ENCODE peak calls at places on chromosome 2, in ten cellular contexts. One of them, this sample, is unnamed.

GRCh38 chr2:147538848-147539247 is 306.0 kb upstream of the ACVR2A start:
- DNase-seq in HCT116: no peak
- DNase-seq in GM23338: no peak
- DNase-seq in HFFc6: no peak
- DNase-seq in activated T-cell treated with anti-CD3 and anti-CD28 coated beads for 1 hour: no peak
- DNase-seq in A549: no peak
- DNase-seq in small intestine: no peak
- DNase-seq in anterior cingulate cortex: no peak
- DNase-seq in type B pancreatic cell: no peak
- DNase-seq in EL: no peak
- DNase-seq in this sample: no peak

GRCh38 chr2:120399889-120400240 is 53.9 kb downstream of the INHBB start:
- DNase-seq in HCT116: no peak
- DNase-seq in GM23338: no peak
- DNase-seq in HFFc6: no peak
- DNase-seq in activated T-cell treated with anti-CD3 and anti-CD28 coated beads for 1 hour: no peak
- DNase-seq in A549: no peak
- DNase-seq in small intestine: no peak
- DNase-seq in anterior cingulate cortex: no peak
- DNase-seq in type B pancreatic cell: no peak
- DNase-seq in EL: no peak
- DNase-seq in this sample: no peak

GRCh38 chr2:675051-675450 is 2.2 kb downstream of the TMEM18 start:
- DNase-seq in HCT116: no peak
- DNase-seq in GM23338: no peak
- DNase-seq in HFFc6: no peak
- DNase-seq in activated T-cell treated with anti-CD3 and anti-CD28 coated beads for 1 hour: no peak
- DNase-seq in A549: no peak
- DNase-seq in small intestine: no peak
- DNase-seq in anterior cingulate cortex: no peak
- DNase-seq in type B pancreatic cell: no peak
- DNase-seq in EL: no peak
- DNase-seq in this sample: no peak

GRCh38 chr2:100940766-100941645 is 61.1 kb upstream of the RPL31 start:
- DNase-seq in HCT116: no peak
- DNase-seq in GM23338: no peak
- DNase-seq in HFFc6: no peak
- DNase-seq in activated T-cell treated with anti-CD3 and anti-CD28 coated beads for 1 hour: no peak
- DNase-seq in A549: no peak
- DNase-seq in small intestine: peak; percentile 84
- DNase-seq in anterior cingulate cortex: no peak
- DNase-seq in type B pancreatic cell: no peak
- DNase-seq in EL: no peak
- DNase-seq in this sample: no peak

GRCh38 chr2:241417626-241418025 is 61.5 kb downstream of the FARP2 start:
- DNase-seq in HCT116: no peak
- DNase-seq in GM23338: no peak
- DNase-seq in HFFc6: no peak
- DNase-seq in activated T-cell treated with anti-CD3 and anti-CD28 coated beads for 1 hour: no peak
- DNase-seq in A549: no peak
- DNase-seq in small intestine: no peak
- DNase-seq in anterior cingulate cortex: no peak
- DNase-seq in type B pancreatic cell: no peak
- DNase-seq in EL: no peak
- DNase-seq in this sample: no peak

GRCh38 chr2:43127208-43127940 is 99.0 kb downstream of the ZFP36L2 start:
- DNase-seq in HCT116: peak; percentile 33
- DNase-seq in GM23338: peak; percentile 93
- DNase-seq in HFFc6: no peak
- DNase-seq in activated T-cell treated with anti-CD3 and anti-CD28 coated beads for 1 hour: peak; percentile 92
- DNase-seq in A549: peak; percentile 72
- DNase-seq in small intestine: peak; percentile 67
- DNase-seq in anterior cingulate cortex: no peak
- DNase-seq in type B pancreatic cell: no peak
- DNase-seq in EL: peak; percentile 34
- DNase-seq in this sample: no peak

GRCh38 chr2:39119732-39120520 is 925 bp downstream of the SOS1 start:
- DNase-seq in HCT116: no peak
- DNase-seq in GM23338: peak; percentile 61
- DNase-seq in HFFc6: peak; percentile 54
- DNase-seq in activated T-cell treated with anti-CD3 and anti-CD28 coated beads for 1 hour: peak; percentile 52
- DNase-seq in A549: peak; percentile 58
- DNase-seq in small intestine: peak; percentile 58
- DNase-seq in anterior cingulate cortex: no peak
- DNase-seq in type B pancreatic cell: peak; percentile 77
- DNase-seq in EL: peak; percentile 62
- DNase-seq in this sample: no peak

GRCh38 chr2:74525717-74526648 is at the start of gene DQX1:
- DNase-seq in HCT116: no peak
- DNase-seq in GM23338: peak; percentile 85
- DNase-seq in HFFc6: no peak
- DNase-seq in activated T-cell treated with anti-CD3 and anti-CD28 coated beads for 1 hour: no peak
- DNase-seq in A549: peak; percentile 77
- DNase-seq in small intestine: peak; percentile 99
- DNase-seq in anterior cingulate cortex: no peak
- DNase-seq in type B pancreatic cell: no peak
- DNase-seq in EL: peak; percentile 36
- DNase-seq in this sample: no peak

GRCh38 chr2:27489118-27489497 is 435 bp downstream of the IFT172 start:
- DNase-seq in HCT116: peak; percentile 1
- DNase-seq in GM23338: peak; percentile 20
- DNase-seq in HFFc6: no peak
- DNase-seq in activated T-cell treated with anti-CD3 and anti-CD28 coated beads for 1 hour: no peak
- DNase-seq in A549: peak; percentile 46
- DNase-seq in small intestine: no peak
- DNase-seq in anterior cingulate cortex: no peak
- DNase-seq in type B pancreatic cell: no peak
- DNase-seq in EL: peak; percentile 23
- DNase-seq in this sample: no peak

GRCh38 chr2:236859896-236860295 is 225.8 kb upstream of the COPS8 start:
- DNase-seq in HCT116: no peak
- DNase-seq in GM23338: peak; percentile 25
- DNase-seq in HFFc6: no peak
- DNase-seq in activated T-cell treated with anti-CD3 and anti-CD28 coated beads for 1 hour: no peak
- DNase-seq in A549: no peak
- DNase-seq in small intestine: no peak
- DNase-seq in anterior cingulate cortex: no peak
- DNase-seq in type B pancreatic cell: peak; percentile 48
- DNase-seq in EL: no peak
- DNase-seq in this sample: no peak

GRCh38 chr2:115529627-115530026 is 1087.2 kb downstream of the DPP10 start:
- DNase-seq in HCT116: no peak
- DNase-seq in GM23338: no peak
- DNase-seq in HFFc6: no peak
- DNase-seq in activated T-cell treated with anti-CD3 and anti-CD28 coated beads for 1 hour: no peak
- DNase-seq in A549: no peak
- DNase-seq in small intestine: no peak
- DNase-seq in anterior cingulate cortex: no peak
- DNase-seq in type B pancreatic cell: no peak
- DNase-seq in EL: no peak
- DNase-seq in this sample: no peak

GRCh38 chr2:133344864-133345263 is 223.4 kb downstream of the NCKAP5 start:
- DNase-seq in HCT116: no peak
- DNase-seq in GM23338: no peak
- DNase-seq in HFFc6: no peak
- DNase-seq in activated T-cell treated with anti-CD3 and anti-CD28 coated beads for 1 hour: no peak
- DNase-seq in A549: no peak
- DNase-seq in small intestine: peak; percentile 33
- DNase-seq in anterior cingulate cortex: no peak
- DNase-seq in type B pancreatic cell: no peak
- DNase-seq in EL: no peak
- DNase-seq in this sample: no peak

GRCh38 chr2:143955416-143956075 is 564.4 kb downstream of the ZEB2 start:
- DNase-seq in HCT116: no peak
- DNase-seq in GM23338: no peak
- DNase-seq in HFFc6: peak; percentile 57
- DNase-seq in activated T-cell treated with anti-CD3 and anti-CD28 coated beads for 1 hour: no peak
- DNase-seq in A549: no peak
- DNase-seq in small intestine: no peak
- DNase-seq in anterior cingulate cortex: no peak
- DNase-seq in type B pancreatic cell: no peak
- DNase-seq in EL: peak; percentile 86
- DNase-seq in this sample: no peak

GRCh38 chr2:232645061-232645460 is 11.7 kb downstream of the EFHD1 start:
- DNase-seq in HCT116: no peak
- DNase-seq in GM23338: no peak
- DNase-seq in HFFc6: no peak
- DNase-seq in activated T-cell treated with anti-CD3 and anti-CD28 coated beads for 1 hour: no peak
- DNase-seq in A549: no peak
- DNase-seq in small intestine: no peak
- DNase-seq in anterior cingulate cortex: no peak
- DNase-seq in type B pancreatic cell: no peak
- DNase-seq in EL: no peak
- DNase-seq in this sample: no peak

GRCh38 chr2:148754864-148755263 is 110.3 kb downstream of the EPC2 start:
- DNase-seq in HCT116: no peak
- DNase-seq in GM23338: no peak
- DNase-seq in HFFc6: no peak
- DNase-seq in activated T-cell treated with anti-CD3 and anti-CD28 coated beads for 1 hour: no peak
- DNase-seq in A549: no peak
- DNase-seq in small intestine: no peak
- DNase-seq in anterior cingulate cortex: no peak
- DNase-seq in type B pancreatic cell: no peak
- DNase-seq in EL: no peak
- DNase-seq in this sample: no peak

GRCh38 chr2:85718006-85718391 is 23.8 kb downstream of the GNLY start:
- DNase-seq in HCT116: no peak
- DNase-seq in GM23338: no peak
- DNase-seq in HFFc6: no peak
- DNase-seq in activated T-cell treated with anti-CD3 and anti-CD28 coated beads for 1 hour: no peak
- DNase-seq in A549: no peak
- DNase-seq in small intestine: no peak
- DNase-seq in anterior cingulate cortex: no peak
- DNase-seq in type B pancreatic cell: no peak
- DNase-seq in EL: no peak
- DNase-seq in this sample: no peak

GRCh38 chr2:101188683-101189405 is 37.7 kb upstream of the TBC1D8 start:
- DNase-seq in HCT116: peak; percentile 21
- DNase-seq in GM23338: peak; percentile 89
- DNase-seq in HFFc6: peak; percentile 37
- DNase-seq in activated T-cell treated with anti-CD3 and anti-CD28 coated beads for 1 hour: no peak
- DNase-seq in A549: peak; percentile 48
- DNase-seq in small intestine: peak; percentile 30
- DNase-seq in anterior cingulate cortex: no peak
- DNase-seq in type B pancreatic cell: no peak
- DNase-seq in EL: peak; percentile 58
- DNase-seq in this sample: no peak

GRCh38 chr2:240932001-240932723 is 26.0 kb downstream of the CROCC2 start:
- DNase-seq in HCT116: no peak
- DNase-seq in GM23338: no peak
- DNase-seq in HFFc6: no peak
- DNase-seq in activated T-cell treated with anti-CD3 and anti-CD28 coated beads for 1 hour: no peak
- DNase-seq in A549: no peak
- DNase-seq in small intestine: no peak
- DNase-seq in anterior cingulate cortex: no peak
- DNase-seq in type B pancreatic cell: no peak
- DNase-seq in EL: no peak
- DNase-seq in this sample: no peak

GRCh38 chr2:206989306-206989705 is 50.0 kb downstream of the CPO start:
- DNase-seq in HCT116: peak; percentile 43
- DNase-seq in GM23338: peak; percentile 72
- DNase-seq in HFFc6: no peak
- DNase-seq in activated T-cell treated with anti-CD3 and anti-CD28 coated beads for 1 hour: no peak
- DNase-seq in A549: peak; percentile 39
- DNase-seq in small intestine: peak; percentile 62
- DNase-seq in anterior cingulate cortex: no peak
- DNase-seq in type B pancreatic cell: no peak
- DNase-seq in EL: peak; percentile 22
- DNase-seq in this sample: no peak

GRCh38 chr2:115549731-115550130 is 1107.3 kb downstream of the DPP10 start:
- DNase-seq in HCT116: no peak
- DNase-seq in GM23338: no peak
- DNase-seq in HFFc6: no peak
- DNase-seq in activated T-cell treated with anti-CD3 and anti-CD28 coated beads for 1 hour: no peak
- DNase-seq in A549: no peak
- DNase-seq in small intestine: no peak
- DNase-seq in anterior cingulate cortex: no peak
- DNase-seq in type B pancreatic cell: no peak
- DNase-seq in EL: no peak
- DNase-seq in this sample: no peak

GRCh38 chr2:145925591-145925990 is 1405.7 kb upstream of the ZEB2 start:
- DNase-seq in HCT116: no peak
- DNase-seq in GM23338: no peak
- DNase-seq in HFFc6: no peak
- DNase-seq in activated T-cell treated with anti-CD3 and anti-CD28 coated beads for 1 hour: no peak
- DNase-seq in A549: no peak
- DNase-seq in small intestine: no peak
- DNase-seq in anterior cingulate cortex: no peak
- DNase-seq in type B pancreatic cell: no peak
- DNase-seq in EL: no peak
- DNase-seq in this sample: no peak

GRCh38 chr2:207766697-207767460 is 2.8 kb downstream of the FZD5 start:
- DNase-seq in HCT116: no peak
- DNase-seq in GM23338: peak; percentile 74
- DNase-seq in HFFc6: no peak
- DNase-seq in activated T-cell treated with anti-CD3 and anti-CD28 coated beads for 1 hour: no peak
- DNase-seq in A549: no peak
- DNase-seq in small intestine: no peak
- DNase-seq in anterior cingulate cortex: no peak
- DNase-seq in type B pancreatic cell: no peak
- DNase-seq in EL: no peak
- DNase-seq in this sample: no peak

GRCh38 chr2:231611273-231612198 is 18.9 kb downstream of the TEX44 start:
- DNase-seq in HCT116: peak; percentile 84
- DNase-seq in GM23338: peak; percentile 89
- DNase-seq in HFFc6: peak; percentile 95
- DNase-seq in activated T-cell treated with anti-CD3 and anti-CD28 coated beads for 1 hour: no peak
- DNase-seq in A549: peak; percentile 80
- DNase-seq in small intestine: peak; percentile 57
- DNase-seq in anterior cingulate cortex: no peak
- DNase-seq in type B pancreatic cell: no peak
- DNase-seq in EL: peak; percentile 86
- DNase-seq in this sample: peak; percentile 61

GRCh38 chr2:217664761-217665160 is 338.0 kb downstream of the TNS1 start:
- DNase-seq in HCT116: no peak
- DNase-seq in GM23338: no peak
- DNase-seq in HFFc6: no peak
- DNase-seq in activated T-cell treated with anti-CD3 and anti-CD28 coated beads for 1 hour: no peak
- DNase-seq in A549: no peak
- DNase-seq in small intestine: no peak
- DNase-seq in anterior cingulate cortex: no peak
- DNase-seq in type B pancreatic cell: no peak
- DNase-seq in EL: no peak
- DNase-seq in this sample: no peak

GRCh38 chr2:76558157-76558556 is 847.4 kb upstream of the GCFC2 start:
- DNase-seq in HCT116: no peak
- DNase-seq in GM23338: no peak
- DNase-seq in HFFc6: no peak
- DNase-seq in activated T-cell treated with anti-CD3 and anti-CD28 coated beads for 1 hour: no peak
- DNase-seq in A549: no peak
- DNase-seq in small intestine: no peak
- DNase-seq in anterior cingulate cortex: no peak
- DNase-seq in type B pancreatic cell: no peak
- DNase-seq in EL: no peak
- DNase-seq in this sample: no peak

GRCh38 chr2:190794466-190795184 is 86.0 kb upstream of the GLS start:
- DNase-seq in HCT116: no peak
- DNase-seq in GM23338: no peak
- DNase-seq in HFFc6: no peak
- DNase-seq in activated T-cell treated with anti-CD3 and anti-CD28 coated beads for 1 hour: no peak
- DNase-seq in A549: no peak
- DNase-seq in small intestine: no peak
- DNase-seq in anterior cingulate cortex: no peak
- DNase-seq in type B pancreatic cell: no peak
- DNase-seq in EL: no peak
- DNase-seq in this sample: no peak

GRCh38 chr2:219457784-219458369 is 23.2 kb downstream of the SPEG start:
- DNase-seq in HCT116: no peak
- DNase-seq in GM23338: peak; percentile 61
- DNase-seq in HFFc6: peak; percentile 23
- DNase-seq in activated T-cell treated with anti-CD3 and anti-CD28 coated beads for 1 hour: no peak
- DNase-seq in A549: peak; percentile 24
- DNase-seq in small intestine: peak; percentile 18
- DNase-seq in anterior cingulate cortex: no peak
- DNase-seq in type B pancreatic cell: no peak
- DNase-seq in EL: no peak
- DNase-seq in this sample: no peak

GRCh38 chr2:141508806-141509595 is 621.8 kb downstream of the LRP1B start:
- DNase-seq in HCT116: no peak
- DNase-seq in GM23338: no peak
- DNase-seq in HFFc6: no peak
- DNase-seq in activated T-cell treated with anti-CD3 and anti-CD28 coated beads for 1 hour: no peak
- DNase-seq in A549: no peak
- DNase-seq in small intestine: no peak
- DNase-seq in anterior cingulate cortex: no peak
- DNase-seq in type B pancreatic cell: no peak
- DNase-seq in EL: no peak
- DNase-seq in this sample: no peak

This sample was measured in AG09309.